ENCODE peak calls at places on chromosomes 3 and 15, in six cellular contexts. P is CD8-positive, alpha-beta T cell; H is astrocyte; Y is ovary; Q is dorsolateral prefrontal cortex; F is heart left ventricle. D is an unnamed sample.

GRCh38 chr3:38374221-38374620 is 27.6 kb downstream of the XYLB start:
- DNase-seq in P (peak), H (no peak), Y (no peak), Q (no peak), F (no peak), D (no peak)

GRCh38 chr3:181383760-181384159 is 328.0 kb upstream of the SOX2 start:
- DNase-seq in P (no peak), H (no peak), Y (no peak), Q (no peak), F (no peak), D (no peak)

GRCh38 chr15:52183562-52184173 is 7.5 kb downstream of the GNB5 start:
- DNase-seq in P (no peak), H (no peak), Y (peak), Q (peak), F (no peak), D (no peak)

GRCh38 chr3:40980467-40980866 is 218.8 kb upstream of the CTNNB1 start:
- DNase-seq in P (no peak), H (no peak), Y (no peak), Q (no peak), F (no peak), D (no peak)

GRCh38 chr3:58839187-58839586 is 172.6 kb upstream of the FAM3D start:
- DNase-seq in P (no peak), H (no peak), Y (no peak), Q (no peak), F (no peak), D (no peak)

GRCh38 chr3:130896101-130896500 is 2.2 kb downstream of the ATP2C1 start:
- DNase-seq in P (no peak), H (no peak), Y (no peak), Q (no peak), F (no peak), D (no peak)

GRCh38 chr3:64805248-64805647 is 117.4 kb upstream of the ADAMTS9 start:
- DNase-seq in P (no peak), H (no peak), Y (no peak), Q (no peak), F (no peak), D (no peak)

GRCh38 chr3:184479426-184480126 is 82.0 kb upstream of the EPHB3 start:
- DNase-seq in P (no peak), H (no peak), Y (no peak), Q (no peak), F (no peak), D (no peak)

GRCh38 chr3:130649061-130649654 is 97.5 kb downstream of the PIK3R4 start:
- DNase-seq in P (no peak), H (no peak), Y (no peak), Q (no peak), F (no peak), D (no peak)

GRCh38 chr15:42800731-42801474 is 64.0 kb upstream of the CDAN1 start:
- DNase-seq in P (no peak), H (no peak), Y (no peak), Q (no peak), F (no peak), D (no peak)

GRCh38 chr3:20668411-20668810 is 482.4 kb upstream of the SGO1 start:
- DNase-seq in P (no peak), H (peak), Y (no peak), Q (no peak), F (peak), D (peak)

GRCh38 chr3:98784666-98785600 is 21.8 kb downstream of the ST3GAL6 start:
- DNase-seq in P (no peak), H (peak), Y (no peak), Q (no peak), F (no peak), D (no peak)
- H3K27ac ChIP-seq in P (no peak), H (peak), Y (no peak), Q (no peak), F (peak), D (peak)

DNA sequence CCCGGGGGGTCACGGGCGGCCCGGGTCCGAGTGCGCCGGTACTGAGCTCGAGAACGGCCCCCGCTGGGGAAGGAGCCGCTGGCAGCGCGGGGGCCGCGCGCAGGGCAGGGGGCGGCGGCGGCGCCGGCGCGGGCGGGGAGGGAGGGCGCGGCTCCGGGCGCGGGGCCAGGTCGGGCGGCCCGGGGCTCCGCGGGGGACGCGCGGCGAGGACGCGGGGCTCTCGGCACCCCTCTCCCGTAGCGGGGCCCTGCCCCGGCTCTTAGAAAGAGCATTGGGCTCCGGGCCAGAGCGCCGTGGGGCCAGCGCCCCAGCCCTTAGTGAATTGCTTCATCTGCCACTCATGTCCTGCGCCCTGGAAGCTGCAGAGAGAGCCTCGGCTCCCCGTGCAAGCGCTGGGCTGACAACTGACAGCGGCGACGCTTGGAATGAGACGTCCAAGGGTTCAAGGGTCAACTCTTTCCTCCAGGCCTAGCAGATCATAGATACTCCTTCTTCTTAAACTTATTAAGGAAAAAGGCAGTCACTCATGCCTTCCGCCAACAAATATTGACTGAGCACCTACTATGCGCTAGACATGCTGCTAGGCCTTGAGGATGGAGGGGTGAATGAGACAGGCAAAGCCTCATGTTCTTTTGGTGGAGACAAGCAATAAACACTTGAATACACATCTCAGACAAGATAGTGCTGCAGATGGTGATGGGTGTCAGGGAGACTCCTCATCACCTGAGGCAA is 140.8 kb downstream of the SMAD6 start:
- DNase-seq in P (no peak), H (peak), Y (peak), Q (peak), F (peak), D (peak)
- H3K27ac ChIP-seq in P (no peak), H (peak), Y (peak), Q (peak), F (peak), D (peak)

GRCh38 chr3:46096336-46096735 is 69.1 kb upstream of the XCR1 start:
- DNase-seq in P (no peak), H (peak), Y (no peak), Q (no peak), F (no peak), D (no peak)
- H3K27ac ChIP-seq in P (no peak), H (no peak), Y (no peak), Q (no peak), F (no peak), D (no peak)

GRCh38 chr3:126999383-126999782 is 16.5 kb downstream of the PLXNA1 start:
- DNase-seq in P (no peak), H (no peak), Y (no peak), Q (peak), F (no peak), D (no peak)
- H3K27ac ChIP-seq in P (no peak), H (no peak), Y (no peak), Q (peak), F (no peak), D (no peak)

D was measured in right cardiac atrium.